ENCODE peak calls at places on chromosome 10, in six cellular contexts. One of them, this sample, is unnamed.

GRCh38 chr10:112314822-112315474 is 31.7 kb downstream of the TECTB start:
- DNase-seq in K562: peak
- DNase-seq in SK-N-SH: peak
- DNase-seq in HepG2: peak
- DNase-seq in A549: peak
- DNase-seq in IMR-90: peak
- DNase-seq in this sample: peak

GRCh38 chr10:13774303-13774893 is 187.6 kb downstream of the PRPF18 start:
- DNase-seq in HepG2: no peak
- DNase-seq in IMR-90: no peak
- DNase-seq in K562: no peak
- DNase-seq in SK-N-SH: no peak
- DNase-seq in A549: no peak
- DNase-seq in this sample: no peak

GRCh38 chr10:119139464-119140067 is 25.9 kb downstream of the SFXN4 start:
- DNase-seq in A549: peak
- DNase-seq in SK-N-SH: peak
- DNase-seq in K562: no peak
- DNase-seq in IMR-90: peak
- DNase-seq in HepG2: peak
- DNase-seq in this sample: peak

GRCh38 chr10:23157691-23158369 is 34.3 kb upstream of the PTF1A start:
- DNase-seq in K562: peak
- DNase-seq in HepG2: peak
- DNase-seq in SK-N-SH: peak
- DNase-seq in IMR-90: peak
- DNase-seq in A549: peak
- DNase-seq in this sample: peak

GRCh38 chr10:122122493-122122892 is 133.5 kb downstream of the TACC2 start:
- DNase-seq in A549: no peak
- DNase-seq in HepG2: no peak
- DNase-seq in K562: no peak
- DNase-seq in IMR-90: no peak
- DNase-seq in SK-N-SH: no peak
- DNase-seq in this sample: no peak

GRCh38 chr10:60413306-60414012 is 23.8 kb upstream of the ANK3 start:
- DNase-seq in HepG2: no peak
- DNase-seq in SK-N-SH: no peak
- DNase-seq in K562: no peak
- DNase-seq in A549: no peak
- DNase-seq in IMR-90: no peak
- DNase-seq in this sample: no peak

GRCh38 chr10:75740541-75740940 is 309.1 kb downstream of the LRMDA start:
- DNase-seq in A549: no peak
- DNase-seq in IMR-90: no peak
- DNase-seq in SK-N-SH: no peak
- DNase-seq in K562: no peak
- DNase-seq in HepG2: no peak
- DNase-seq in this sample: no peak

GRCh38 chr10:15325243-15326002 is 45.7 kb downstream of the FAM171A1 start:
- DNase-seq in K562: peak
- DNase-seq in HepG2: no peak
- DNase-seq in A549: peak
- DNase-seq in SK-N-SH: no peak
- DNase-seq in IMR-90: peak
- DNase-seq in this sample: peak

GRCh38 chr10:51076442-51076841 is 2.2 kb downstream of the PRKG1 start:
- DNase-seq in A549: no peak
- DNase-seq in IMR-90: no peak
- DNase-seq in HepG2: no peak
- DNase-seq in SK-N-SH: no peak
- DNase-seq in K562: no peak
- DNase-seq in this sample: no peak

GRCh38 chr10:46019541-46020343 is 10.7 kb downstream of the NCOA4 start:
- DNase-seq in HepG2: peak
- DNase-seq in A549: no peak
- DNase-seq in K562: no peak
- DNase-seq in SK-N-SH: no peak
- DNase-seq in IMR-90: no peak
- DNase-seq in this sample: no peak
- TF ChIP-seq CTCF in HepG2: no peak
- TF ChIP-seq CTCF in A549: no peak
- TF ChIP-seq CTCF in K562: no peak
- TF ChIP-seq CTCF in SK-N-SH: no peak
- TF ChIP-seq CTCF in IMR-90: no peak
- TF ChIP-seq CTCF in this sample: no peak

GRCh38 chr10:132606536-132607316 is 69.1 kb downstream of the INPP5A start:
- DNase-seq in IMR-90: peak
- DNase-seq in HepG2: peak
- DNase-seq in A549: no peak
- DNase-seq in SK-N-SH: peak
- DNase-seq in K562: no peak
- DNase-seq in this sample: no peak
- TF ChIP-seq RAD21 in IMR-90: no peak
- TF ChIP-seq RAD21 in HepG2: no peak
- TF ChIP-seq RAD21 in A549: no peak
- TF ChIP-seq RAD21 in SK-N-SH: no peak
- TF ChIP-seq RAD21 in K562: no peak
- TF ChIP-seq RAD21 in this sample: no peak

GRCh38 chr10:43667317-43667731 is 18.6 kb upstream of the ZNF32 start:
- DNase-seq in HepG2: no peak
- DNase-seq in SK-N-SH: peak
- DNase-seq in K562: peak
- DNase-seq in IMR-90: peak
- DNase-seq in A549: peak
- DNase-seq in this sample: no peak
- TF ChIP-seq CTCF in HepG2: no peak
- TF ChIP-seq CTCF in SK-N-SH: peak
- TF ChIP-seq CTCF in K562: no peak
- TF ChIP-seq CTCF in IMR-90: peak
- TF ChIP-seq CTCF in A549: peak
- TF ChIP-seq CTCF in this sample: peak

DNA sequence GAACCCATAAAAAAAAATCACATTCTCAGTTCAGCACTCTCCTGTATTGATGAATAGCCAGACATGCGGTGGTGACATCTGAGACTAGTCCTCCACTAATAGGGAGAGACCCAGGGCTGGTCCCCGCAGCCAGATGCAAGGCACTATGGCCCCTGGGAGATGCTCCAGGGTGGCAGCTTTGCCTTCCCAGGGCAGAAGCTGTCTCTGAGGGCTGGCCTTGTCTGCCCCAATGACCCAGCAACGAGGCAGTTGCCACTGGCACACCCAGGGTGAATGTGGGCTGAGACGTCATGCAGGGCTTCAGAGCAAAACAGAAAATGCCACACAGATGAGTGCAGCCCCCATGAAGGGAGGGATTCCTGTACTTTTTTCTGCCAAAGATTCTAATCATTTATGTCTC is 50.1 kb upstream of the GDF10 start:
- DNase-seq in HepG2: no peak
- DNase-seq in K562: no peak
- DNase-seq in A549: no peak
- DNase-seq in IMR-90: no peak
- DNase-seq in SK-N-SH: no peak
- DNase-seq in this sample: no peak
- TF ChIP-seq RAD21 in HepG2: no peak
- TF ChIP-seq RAD21 in K562: no peak
- TF ChIP-seq RAD21 in A549: no peak
- TF ChIP-seq RAD21 in IMR-90: no peak
- TF ChIP-seq RAD21 in SK-N-SH: no peak
- TF ChIP-seq RAD21 in this sample: no peak

DNA sequence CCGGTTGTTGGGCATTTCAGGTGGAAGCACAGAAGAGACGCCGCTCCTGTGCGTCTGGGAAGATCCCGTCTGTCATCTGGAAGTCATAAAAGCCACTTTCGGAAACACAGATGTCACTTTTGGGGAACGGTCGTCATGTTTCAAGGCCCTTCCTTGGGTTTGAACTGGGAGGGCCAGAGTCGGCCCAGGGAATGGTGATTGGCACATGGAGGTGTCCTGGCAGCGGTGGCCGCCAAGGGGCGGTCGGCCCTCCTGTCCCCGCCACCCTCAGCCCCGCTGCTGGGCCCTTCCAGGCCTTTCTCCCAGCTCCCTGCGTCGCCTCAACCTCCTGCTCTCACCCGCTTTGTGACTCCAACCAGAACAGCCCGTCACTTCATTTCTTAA is 115.2 kb upstream of the SFMBT2 start:
- DNase-seq in HepG2: peak
- DNase-seq in IMR-90: no peak
- DNase-seq in A549: no peak
- DNase-seq in K562: no peak
- DNase-seq in SK-N-SH: no peak
- DNase-seq in this sample: no peak
- TF ChIP-seq CTCF in HepG2: peak
- TF ChIP-seq CTCF in IMR-90: no peak
- TF ChIP-seq CTCF in A549: no peak
- TF ChIP-seq CTCF in K562: no peak
- TF ChIP-seq CTCF in SK-N-SH: no peak
- TF ChIP-seq CTCF in this sample: no peak

GRCh38 chr10:62376064-62377025 is 2.2 kb downstream of the ZNF365 start:
- DNase-seq in HepG2: no peak
- DNase-seq in IMR-90: no peak
- DNase-seq in A549: no peak
- DNase-seq in SK-N-SH: no peak
- DNase-seq in K562: no peak
- DNase-seq in this sample: no peak

GRCh38 chr10:62377026-62377415 is 2.9 kb downstream of the ZNF365 start:
- DNase-seq in IMR-90: no peak
- DNase-seq in HepG2: no peak
- DNase-seq in A549: no peak
- DNase-seq in K562: no peak
- DNase-seq in SK-N-SH: no peak
- DNase-seq in this sample: no peak

GRCh38 chr10:62374862-62375710 is 917 bp downstream of the ZNF365 start:
- DNase-seq in K562: no peak
- DNase-seq in HepG2: no peak
- DNase-seq in IMR-90: peak
- DNase-seq in A549: peak
- DNase-seq in SK-N-SH: peak
- DNase-seq in this sample: no peak

GRCh38 chr10:62373639-62373994 is 552 bp upstream of the ZNF365 start:
- DNase-seq in K562: no peak
- DNase-seq in SK-N-SH: no peak
- DNase-seq in A549: no peak
- DNase-seq in IMR-90: no peak
- DNase-seq in HepG2: no peak
- DNase-seq in this sample: no peak

GRCh38 chr10:62373995-62374861 is at the start of gene ZNF365:
- DNase-seq in HepG2: no peak
- DNase-seq in K562: no peak
- DNase-seq in IMR-90: peak
- DNase-seq in SK-N-SH: peak
- DNase-seq in A549: peak
- DNase-seq in this sample: peak
- TF ChIP-seq RAD21 in HepG2: no peak
- TF ChIP-seq RAD21 in K562: no peak
- TF ChIP-seq RAD21 in IMR-90: no peak
- TF ChIP-seq RAD21 in SK-N-SH: no peak
- TF ChIP-seq RAD21 in A549: no peak
- TF ChIP-seq RAD21 in this sample: no peak

This sample was measured in HCT116.